ENCODE peak calls at places on chromosomes 16 and 17, in nine cellular contexts. H, L, N, I, Y, K, J, B and C are unnamed samples.

GRCh38 chr17:20028436-20028835 is 19.3 kb downstream of the SPECC1 start:
- DNase-seq in H (peak), L (no peak), N (no peak), I (no peak), Y (no peak), K (no peak), J (no peak), B (no peak), C (no peak)

GRCh38 chr16:51637744-51638100 is 486.7 kb upstream of the SALL1 start:
- DNase-seq in H (peak), L (no peak), N (no peak), I (no peak), Y (peak), K (no peak), J (no peak), B (no peak), C (no peak)

GRCh38 chr16:17397499-17397891 is 73.3 kb downstream of the XYLT1 start:
- DNase-seq in H (peak), L (peak), N (no peak), I (no peak), Y (peak), K (no peak), J (peak), B (no peak), C (no peak)

GRCh38 chr16:10619271-10619849 is 39.0 kb upstream of the EMP2 start:
- DNase-seq in H (no peak), L (peak), N (no peak), I (no peak), Y (peak), K (no peak), J (no peak), B (peak), C (no peak)

GRCh38 chr17:81685108-81685507 is 1.3 kb downstream of the HGS start:
- DNase-seq in H (peak), L (no peak), N (no peak), I (no peak), Y (no peak), K (no peak), J (no peak), B (peak), C (peak)

GRCh38 chr16:679808-680624 is at the start of gene STUB1:
- DNase-seq in H (peak), L (peak), N (peak), I (no peak), Y (peak), K (peak), J (peak), B (peak), C (peak)

GRCh38 chr17:47703191-47703591 is 9.2 kb downstream of the TBKBP1 start:
- DNase-seq in H (no peak), L (no peak), N (no peak), I (no peak), Y (no peak), K (peak), J (no peak), B (peak), C (no peak)

GRCh38 chr16:72829846-72830620 is 217.9 kb downstream of the ZFHX3 start:
- DNase-seq in H (no peak), L (no peak), N (no peak), I (no peak), Y (no peak), K (no peak), J (no peak), B (no peak), C (no peak)

GRCh38 chr17:36030949-36031348 is 13.2 kb upstream of the CCL23 start:
- DNase-seq in H (no peak), L (peak), N (no peak), I (no peak), Y (no peak), K (no peak), J (no peak), B (no peak), C (no peak)

GRCh38 chr17:76529224-76529642 is 8.3 kb downstream of the CYGB start:
- DNase-seq in H (peak), L (no peak), N (no peak), I (no peak), Y (no peak), K (no peak), J (no peak), B (no peak), C (peak)

GRCh38 chr16:85195884-85196816 is 83.9 kb upstream of the CIBAR2 start:
- DNase-seq in H (no peak), L (no peak), N (no peak), I (no peak), Y (no peak), K (no peak), J (no peak), B (no peak), C (peak)